ENCODE peak calls at places on chromosomes 3 and 15, in six cellular contexts. W is heart right ventricle, C is heart left ventricle, D is transverse colon, E is fibroblast of lung, F is ascending aorta. U is an unnamed sample. For H3K4me1, the result is how much of the 10 kb centered on the place peaks cover.

GRCh38 chr3:47120138-47120537 is 43.8 kb downstream of the SETD2 start:
- DNase-seq in W (no peak), C (no peak), D (no peak), E (no peak), F (no peak), U (no peak)

GRCh38 chr3:52880047-52880446 is 17.3 kb downstream of the STIMATE start:
- DNase-seq in W (no peak), C (no peak), D (no peak), E (no peak), F (no peak), U (no peak)

GRCh38 chr3:12948891-12949711 is 107.7 kb upstream of the RPL32 start:
- DNase-seq in W (no peak), C (no peak), D (peak), E (peak), F (no peak), U (no peak)

GRCh38 chr3:73510784-73511183 is 114.0 kb downstream of the PDZRN3 start:
- DNase-seq in W (no peak), C (no peak), D (no peak), E (no peak), F (no peak), U (no peak)

GRCh38 chr15:80870366-80870765 is 91.2 kb downstream of the CEMIP start:
- DNase-seq in W (no peak), C (no peak), D (no peak), E (no peak), F (no peak), U (no peak)

GRCh38 chr3:159941043-159941994 is 47.3 kb upstream of the IL12A start:
- DNase-seq in W (no peak), C (no peak), D (no peak), E (no peak), F (no peak), U (no peak)

GRCh38 chr3:51670053-51670666 is 892 bp upstream of the TEX264 start:
- DNase-seq in W (no peak), C (no peak), D (no peak), E (no peak), F (no peak), U (peak)

GRCh38 chr3:150589759-150590158 is 13.4 kb upstream of the SELENOT start:
- DNase-seq in W (no peak), C (no peak), D (no peak), E (no peak), F (no peak), U (no peak)

GRCh38 chr3:41304603-41305002 is 105.3 kb downstream of the CTNNB1 start:
- DNase-seq in W (peak), C (peak), D (no peak), E (peak), F (no peak), U (no peak)

GRCh38 chr3:197793246-197793645 is 2.2 kb downstream of the LRCH3 start:
- DNase-seq in W (no peak), C (no peak), D (no peak), E (peak), F (no peak), U (no peak)

GRCh38 chr3:12681586-12682371 is 17.9 kb upstream of the RAF1 start:
- DNase-seq in W (peak), C (peak), D (no peak), E (peak), F (no peak), U (no peak)

GRCh38 chr15:67824900-67825879 is at the start of gene SKOR1:
- DNase-seq in W (no peak), C (no peak), D (no peak), E (peak), F (no peak), U (no peak)

GRCh38 chr3:155369244-155369643 is 75.8 kb upstream of the STRIT1 start:
- DNase-seq in W (no peak), C (no peak), D (no peak), E (no peak), F (no peak), U (no peak)

GRCh38 chr15:65512807-65513416 is 4.6 kb downstream of the DPP8 start:
- DNase-seq in W (peak), C (peak), D (no peak), E (peak), F (no peak), U (peak)

GRCh38 chr3:151772825-151773480 is 39.2 kb downstream of the AADACL2 start:
- DNase-seq in W (no peak), C (no peak), D (no peak), E (no peak), F (no peak), U (no peak)

GRCh38 chr3:119759962-119760361 is 21.9 kb upstream of the NR1I2 start:
- DNase-seq in W (no peak), C (no peak), D (no peak), E (no peak), F (no peak), U (no peak)

GRCh38 chr3:154779571-154779970 is 300.5 kb upstream of the MME start:
- DNase-seq in W (no peak), C (no peak), D (no peak), E (peak), F (no peak), U (no peak)

GRCh38 chr3:178709047-178709446 is 172.8 kb downstream of the KCNMB2 start:
- DNase-seq in W (no peak), C (no peak), D (no peak), E (no peak), F (no peak), U (no peak)

GRCh38 chr15:70066422-70066821 is 31.3 kb downstream of the TLE3 start:
- DNase-seq in W (no peak), C (no peak), D (no peak), E (no peak), F (no peak), U (no peak)

GRCh38 chr15:36571301-36571700 is 8.1 kb upstream of the CDIN1 start:
- DNase-seq in W (no peak), C (no peak), D (no peak), E (no peak), F (no peak), U (no peak)

GRCh38 chr3:98765721-98766120 is 2.6 kb downstream of the ST3GAL6 start:
- DNase-seq in W (peak), C (no peak), D (no peak), E (no peak), F (no peak), U (no peak)

GRCh38 chr3:17431004-17431403 is 311.4 kb downstream of the TBC1D5 start:
- DNase-seq in W (no peak), C (no peak), D (no peak), E (peak), F (no peak), U (no peak)

GRCh38 chr15:101174152-101174920 is 77.5 kb downstream of the CHSY1 start:
- DNase-seq in W (no peak), C (no peak), D (no peak), E (no peak), F (no peak), U (no peak)

GRCh38 chr3:127044996-127045395 is 62.1 kb downstream of the PLXNA1 start:
- DNase-seq in W (no peak), C (no peak), D (no peak), E (peak), F (no peak), U (no peak)

GRCh38 chr3:64295594-64295993 is 70.3 kb upstream of the PRICKLE2 start:
- DNase-seq in W (no peak), C (no peak), D (peak), E (peak), F (peak), U (no peak)

GRCh38 chr3:135368316-135368715 is 573.3 kb downstream of the EPHB1 start:
- DNase-seq in W (no peak), C (no peak), D (no peak), E (no peak), F (no peak), U (no peak)

GRCh38 chr3:30400924-30401323 is 205.5 kb upstream of the TGFBR2 start:
- DNase-seq in W (no peak), C (no peak), D (no peak), E (no peak), F (no peak), U (no peak)

GRCh38 chr3:30397030-30397429 is 209.4 kb upstream of the TGFBR2 start:
- DNase-seq in W (no peak), C (no peak), D (no peak), E (no peak), F (no peak), U (no peak)

GRCh38 chr3:30399394-30400181 is 206.8 kb upstream of the TGFBR2 start:
- DNase-seq in W (no peak), C (no peak), D (no peak), E (peak), F (no peak), U (no peak)

DNA sequence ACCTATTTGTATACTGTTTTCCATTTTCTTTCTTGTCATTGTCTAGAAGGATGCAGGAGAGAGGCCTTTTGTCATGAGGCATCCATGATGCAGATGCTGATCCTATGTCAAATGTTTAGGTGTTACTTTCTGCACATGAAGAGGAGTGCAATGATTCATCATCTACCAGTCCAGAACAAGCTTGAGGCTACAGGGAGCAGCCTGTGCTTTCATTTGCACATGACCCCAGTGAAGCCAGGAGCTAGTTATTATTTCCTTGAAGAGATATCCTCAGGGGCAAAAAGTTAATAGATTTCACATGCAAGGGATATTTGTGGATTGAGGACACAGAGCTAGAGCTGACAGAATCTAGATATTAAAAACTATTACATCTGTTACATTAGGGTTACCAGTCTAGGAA is 204.4 kb upstream of the TGFBR2 start:
- DNase-seq in W (peak), C (no peak), D (no peak), E (no peak), F (no peak), U (no peak)
- H3K4me1 ChIP-seq in W (under half), C (under half), D (under half), E (under half), F (under half), U (under half)

GRCh38 chr3:170724599-170724998 is 138.7 kb upstream of the SLC7A14 start:
- DNase-seq in W (no peak), C (no peak), D (no peak), E (peak), F (no peak), U (no peak)
- H3K4me1 ChIP-seq in W (under half), C (under half), D (under half), E (under half), F (under half), U (under half)

GRCh38 chr3:39261726-39262125 is 18.1 kb downstream of the CX3CR1 start:
- DNase-seq in W (no peak), C (no peak), D (no peak), E (no peak), F (no peak), U (no peak)
- H3K4me1 ChIP-seq in W (under half), C (under half), D (under half), E (under half), F (under half), U (under half)

GRCh38 chr3:171959532-171960044 is 79.8 kb upstream of the FNDC3B start:
- DNase-seq in W (no peak), C (no peak), D (peak), E (no peak), F (no peak), U (no peak)

GRCh38 chr3:171953300-171954022 is 85.9 kb upstream of the FNDC3B start:
- DNase-seq in W (no peak), C (no peak), D (no peak), E (no peak), F (no peak), U (no peak)

GRCh38 chr3:171960159-171960558 is 79.2 kb upstream of the FNDC3B start:
- DNase-seq in W (no peak), C (no peak), D (no peak), E (no peak), F (no peak), U (no peak)

GRCh38 chr3:171954644-171955365 is 84.6 kb upstream of the FNDC3B start:
- DNase-seq in W (no peak), C (no peak), D (no peak), E (peak), F (no peak), U (no peak)

DNA sequence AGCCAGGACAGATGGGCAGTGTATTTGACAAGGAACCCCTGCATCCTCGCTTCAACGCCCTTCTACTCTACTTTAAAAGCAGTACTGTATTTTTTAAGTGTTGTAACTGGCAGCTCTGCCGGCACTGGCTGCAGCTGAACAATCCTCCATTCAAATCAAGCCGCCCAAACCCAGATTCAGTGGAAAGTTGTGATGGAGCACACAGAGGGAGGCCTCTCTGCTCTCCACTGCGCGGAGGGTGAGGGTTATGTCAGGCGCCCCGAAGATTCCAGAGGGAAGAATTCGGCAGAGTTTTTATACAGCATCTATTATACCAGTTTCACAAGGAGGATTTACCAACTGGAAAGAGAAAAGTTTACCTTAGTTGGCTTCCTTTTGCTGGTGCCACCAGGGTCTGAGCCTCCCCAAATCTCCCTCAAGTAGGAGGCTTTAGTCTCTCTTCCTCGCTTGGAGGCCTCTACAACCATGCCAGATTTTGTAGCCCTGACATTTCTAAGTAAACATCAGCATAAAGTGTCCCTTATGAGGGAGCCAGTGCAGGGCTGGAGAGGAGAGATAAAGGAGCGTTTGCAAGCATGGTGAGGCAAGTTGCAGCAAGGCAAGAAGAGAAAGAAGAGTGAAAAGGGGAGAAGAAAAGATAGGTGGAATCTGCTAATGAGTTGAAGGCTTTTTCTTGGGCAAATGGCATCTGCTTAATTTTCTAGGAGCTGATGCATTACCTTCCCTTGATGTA is 82.8 kb upstream of the FNDC3B start:
- DNase-seq in W (no peak), C (no peak), D (no peak), E (no peak), F (no peak), U (no peak)
- H3K4me1 ChIP-seq in W (under half), C (under half), D (under half), E (under half), F (under half), U (under half)

GRCh38 chr3:177361042-177361938 is 164.0 kb upstream of the TBL1XR1 start:
- DNase-seq in W (no peak), C (no peak), D (no peak), E (no peak), F (no peak), U (no peak)
- H3K4me1 ChIP-seq in W (half or more), C (half or more), D (under half), E (under half), F (under half), U (under half)

GRCh38 chr3:50604628-50605588 is 6.7 kb downstream of the CISH start:
- DNase-seq in W (peak), C (peak), D (peak), E (no peak), F (no peak), U (no peak)
- H3K4me1 ChIP-seq in W (half or more), C (half or more), D (under half), E (under half), F (under half), U (half or more)

GRCh38 chr3:69092030-69092513 is 7.3 kb downstream of the ARL6IP5 start:
- DNase-seq in W (no peak), C (no peak), D (no peak), E (no peak), F (no peak), U (peak)

GRCh38 chr3:69091389-69092029 is 6.8 kb downstream of the ARL6IP5 start:
- DNase-seq in W (no peak), C (no peak), D (no peak), E (no peak), F (no peak), U (no peak)

GRCh38 chr3:69087030-69087791 is 2.5 kb downstream of the ARL6IP5 start:
- DNase-seq in W (no peak), C (no peak), D (no peak), E (no peak), F (no peak), U (no peak)

GRCh38 chr3:69088033-69088432 is 3.3 kb downstream of the ARL6IP5 start:
- DNase-seq in W (no peak), C (no peak), D (no peak), E (peak), F (no peak), U (no peak)

GRCh38 chr3:69090021-69090420 is 5.3 kb downstream of the ARL6IP5 start:
- DNase-seq in W (no peak), C (no peak), D (no peak), E (peak), F (no peak), U (no peak)
- H3K4me1 ChIP-seq in W (half or more), C (half or more), D (half or more), E (under half), F (half or more), U (half or more)

DNA sequence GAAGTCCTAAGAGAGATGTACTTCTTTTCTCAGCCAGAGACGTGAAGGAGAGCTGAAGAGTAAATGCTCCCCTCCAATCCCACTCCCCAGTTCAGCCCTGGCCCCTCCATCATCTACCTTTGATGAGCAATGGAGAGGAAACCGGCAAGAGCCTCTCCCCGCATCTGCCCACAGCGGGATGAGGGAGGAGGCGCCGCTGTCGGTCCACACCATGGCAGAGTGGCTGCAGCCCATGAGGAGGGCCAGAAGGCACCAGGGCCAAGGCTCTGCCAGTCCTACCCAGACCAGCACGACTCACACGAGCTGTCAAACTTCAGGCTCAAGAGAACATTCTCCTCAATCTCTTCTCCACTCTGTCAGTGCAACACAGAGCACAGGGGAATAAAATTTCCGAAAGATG is 129.8 kb downstream of the OSBPL10 start:
- DNase-seq in W (no peak), C (no peak), D (no peak), E (no peak), F (no peak), U (no peak)
- H3K4me1 ChIP-seq in W (under half), C (under half), D (under half), E (under half), F (under half), U (under half)